ENCODE peak calls at places on chromosomes 16 and 17, in eight cellular contexts. O is ascending aorta, L is heart left ventricle, P is A673, S is AG04450, Y is uterus, W is PC-3, R is GM23338. B is an unnamed sample.

GRCh38 chr16:85731179-85731578 is 19.7 kb downstream of the C16orf74 start:
- DNase-seq in O (no peak), L (no peak), P (no peak), S (no peak), Y (no peak), W (no peak), R (no peak), B (no peak)

GRCh38 chr17:57154896-57155295 is 69.8 kb downstream of the AKAP1 start:
- DNase-seq in O (no peak), L (no peak), P (no peak), S (no peak), Y (no peak), W (no peak), R (no peak), B (no peak)

GRCh38 chr16:728890-729744 is 2.2 kb downstream of the HAGHL start:
- DNase-seq in O (no peak), L (no peak), P (no peak), S (no peak), Y (no peak), W (no peak), R (peak; percentile 52), B (no peak)

GRCh38 chr16:66996324-66996982 is 8.1 kb downstream of the CES4A start:
- DNase-seq in O (peak; percentile 43), L (no peak), P (no peak), S (peak; percentile 39), Y (peak; percentile 76), W (peak; percentile 39), R (no peak), B (peak; percentile 90)

GRCh38 chr16:80527297-80527696 is 13.5 kb upstream of the DYNLRB2 start:
- DNase-seq in O (no peak), L (no peak), P (peak; percentile 25), S (no peak), Y (no peak), W (peak; percentile 68), R (peak; percentile 77), B (no peak)

GRCh38 chr16:85902366-85903155 is 3.6 kb downstream of the IRF8 start:
- DNase-seq in O (no peak), L (no peak), P (no peak), S (no peak), Y (no peak), W (no peak), R (no peak), B (no peak)

GRCh38 chr17:63772801-63773271 is 561 bp downstream of the CCDC47 start:
- DNase-seq in O (no peak), L (no peak), P (peak; percentile 22), S (no peak), Y (no peak), W (peak; percentile 30), R (peak; percentile 9), B (no peak)

GRCh38 chr16:53915452-53916160 is 211.7 kb downstream of the FTO start:
- DNase-seq in O (no peak), L (no peak), P (peak; percentile 27), S (no peak), Y (no peak), W (no peak), R (no peak), B (no peak)

DNA sequence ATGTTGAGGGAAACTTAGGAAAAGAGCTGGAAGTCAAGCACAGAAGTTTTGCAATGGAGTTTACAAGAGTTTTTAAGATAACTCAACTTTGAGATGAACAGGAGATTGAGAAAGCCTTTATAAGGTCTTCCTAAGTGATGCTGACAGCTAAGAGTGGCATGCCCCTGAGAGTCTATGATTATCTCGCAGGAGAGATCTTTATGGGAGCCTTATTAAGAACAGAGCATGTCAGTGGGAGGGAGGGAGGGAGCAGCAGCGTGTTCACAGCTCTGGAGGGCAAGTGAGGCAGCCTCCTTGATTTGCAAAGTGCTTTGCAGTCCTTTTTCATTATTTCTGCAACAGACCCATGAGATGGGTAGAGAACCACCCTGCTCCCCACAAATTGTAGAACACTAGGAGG is 30.7 kb downstream of the GNAO1 start:
- DNase-seq in O (no peak), L (no peak), P (no peak), S (no peak), Y (no peak), W (no peak), R (no peak), B (no peak)
- H3K4me3 ChIP-seq in O (no peak overlapping the region), L (no peak overlapping the region), P (no peak overlapping the region), S (no peak overlapping the region), Y (no peak overlapping the region), W (no peak overlapping the region), R (no peak overlapping the region), B (no peak overlapping the region)

GRCh38 chr17:77891602-77892001 is 66.9 kb upstream of the TNRC6C start:
- DNase-seq in O (no peak), L (no peak), P (no peak), S (no peak), Y (no peak), W (no peak), R (no peak), B (no peak)

GRCh38 chr17:77894126-77894956 is 64.2 kb upstream of the TNRC6C start:
- DNase-seq in O (no peak), L (peak; percentile 31), P (no peak), S (no peak), Y (no peak), W (no peak), R (no peak), B (no peak)

GRCh38 chr17:77893144-77894044 is 65.1 kb upstream of the TNRC6C start:
- DNase-seq in O (no peak), L (peak; percentile 40), P (no peak), S (no peak), Y (no peak), W (no peak), R (no peak), B (no peak)

GRCh38 chr17:77892031-77892430 is 66.5 kb upstream of the TNRC6C start:
- DNase-seq in O (no peak), L (no peak), P (no peak), S (no peak), Y (no peak), W (no peak), R (no peak), B (no peak)

DNA sequence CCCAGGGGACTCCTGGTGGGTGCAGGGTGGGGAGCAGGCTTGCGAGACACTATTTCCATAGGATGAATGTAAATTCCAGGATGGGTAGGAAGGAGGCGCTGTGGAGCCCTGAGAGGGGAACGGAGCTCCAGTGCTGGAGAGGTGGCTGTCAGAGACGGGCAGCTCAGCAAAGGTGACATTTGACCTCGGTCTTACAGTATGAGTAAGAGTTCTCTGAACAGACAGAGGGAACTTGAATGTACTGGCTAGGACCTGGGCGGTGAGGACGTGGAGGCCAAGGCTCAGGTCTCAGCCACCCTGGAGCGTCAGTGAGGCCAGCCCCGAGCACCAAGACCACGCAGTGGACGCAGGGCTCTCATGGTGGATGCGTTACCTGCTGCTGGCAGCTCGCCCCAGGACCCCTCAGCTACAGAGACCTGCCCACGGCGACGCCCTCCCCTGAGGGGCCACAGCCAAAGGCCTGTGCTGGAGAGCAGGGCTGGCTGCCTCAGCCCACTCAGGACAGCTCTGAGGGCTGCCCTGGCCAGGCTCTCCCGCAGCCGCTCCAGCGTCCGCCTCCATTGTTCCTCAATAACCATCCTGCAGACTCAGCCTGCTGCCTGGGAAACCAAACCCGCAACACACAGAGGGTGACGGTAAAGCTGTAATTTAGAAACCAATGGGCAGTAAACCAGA is 65.9 kb upstream of the TNRC6C start:
- DNase-seq in O (no peak), L (peak; percentile 40), P (peak; percentile 35), S (no peak), Y (no peak), W (peak; percentile 18), R (peak; percentile 91), B (no peak)
- TF ChIP-seq CTCF in O (no peak), L (no peak), P (peak; percentile 64), S (no peak), Y (no peak), W (peak; percentile 65), R (peak; percentile 85), B (no peak)

GRCh38 chr16:20308801-20309590 is 18.3 kb downstream of the GP2 start:
- DNase-seq in O (no peak), L (no peak), P (no peak), S (no peak), Y (no peak), W (no peak), R (no peak), B (no peak)

GRCh38 chr16:20307791-20308190 is 19.5 kb downstream of the GP2 start:
- DNase-seq in O (no peak), L (no peak), P (no peak), S (no peak), Y (no peak), W (no peak), R (no peak), B (no peak)

GRCh38 chr16:20307240-20307671 is 20.1 kb downstream of the GP2 start:
- DNase-seq in O (no peak), L (no peak), P (no peak), S (no peak), Y (no peak), W (no peak), R (no peak), B (no peak)

GRCh38 chr16:20309786-20310185 is 17.5 kb downstream of the GP2 start:
- DNase-seq in O (no peak), L (no peak), P (no peak), S (no peak), Y (no peak), W (no peak), R (no peak), B (no peak)

DNA sequence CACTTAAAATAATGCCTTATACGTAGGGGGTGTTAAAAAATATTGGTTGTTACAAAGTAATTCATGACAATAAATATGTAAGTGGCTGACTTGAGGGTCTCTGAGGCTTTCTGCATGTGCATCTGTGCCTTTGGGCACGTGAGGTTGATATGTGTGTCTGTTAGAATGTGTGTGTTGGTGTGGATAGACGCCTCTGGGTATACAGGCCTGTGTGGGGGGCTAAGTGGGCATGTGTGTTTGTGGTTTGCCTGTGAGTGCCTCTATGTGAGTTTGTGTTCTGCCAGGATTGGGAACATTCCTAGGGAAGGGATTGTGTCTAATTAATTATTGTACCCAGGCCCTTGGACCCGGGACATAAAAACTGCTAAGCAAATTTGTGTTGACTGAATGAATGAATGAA is 19.0 kb downstream of the GP2 start:
- DNase-seq in O (no peak), L (no peak), P (no peak), S (no peak), Y (no peak), W (no peak), R (no peak), B (no peak)
- H3K27me3 ChIP-seq in O (no peaks in the 10 kb centered on the region), L (no peaks in the 10 kb centered on the region), P (no peaks in the 10 kb centered on the region), S (no peaks in the 10 kb centered on the region), Y (no peaks in the 10 kb centered on the region), W (no peaks in the 10 kb centered on the region), R (no peaks in the 10 kb centered on the region), B (no peaks in the 10 kb centered on the region)

GRCh38 chr17:39791296-39791992 is 53.7 kb downstream of the GRB7 start:
- DNase-seq in O (no peak), L (no peak), P (no peak), S (no peak), Y (no peak), W (no peak), R (peak; percentile 26), B (no peak)

GRCh38 chr17:39794249-39794970 is 56.7 kb downstream of the GRB7 start:
- DNase-seq in O (no peak), L (no peak), P (no peak), S (no peak), Y (no peak), W (no peak), R (no peak), B (no peak)

GRCh38 chr17:39793473-39793872 is 55.7 kb downstream of the GRB7 start:
- DNase-seq in O (no peak), L (no peak), P (no peak), S (no peak), Y (no peak), W (no peak), R (no peak), B (no peak)

GRCh38 chr17:39787743-39788484 is 50.2 kb downstream of the GRB7 start:
- DNase-seq in O (no peak), L (no peak), P (no peak), S (no peak), Y (no peak), W (no peak), R (peak; percentile 22), B (no peak)

DNA sequence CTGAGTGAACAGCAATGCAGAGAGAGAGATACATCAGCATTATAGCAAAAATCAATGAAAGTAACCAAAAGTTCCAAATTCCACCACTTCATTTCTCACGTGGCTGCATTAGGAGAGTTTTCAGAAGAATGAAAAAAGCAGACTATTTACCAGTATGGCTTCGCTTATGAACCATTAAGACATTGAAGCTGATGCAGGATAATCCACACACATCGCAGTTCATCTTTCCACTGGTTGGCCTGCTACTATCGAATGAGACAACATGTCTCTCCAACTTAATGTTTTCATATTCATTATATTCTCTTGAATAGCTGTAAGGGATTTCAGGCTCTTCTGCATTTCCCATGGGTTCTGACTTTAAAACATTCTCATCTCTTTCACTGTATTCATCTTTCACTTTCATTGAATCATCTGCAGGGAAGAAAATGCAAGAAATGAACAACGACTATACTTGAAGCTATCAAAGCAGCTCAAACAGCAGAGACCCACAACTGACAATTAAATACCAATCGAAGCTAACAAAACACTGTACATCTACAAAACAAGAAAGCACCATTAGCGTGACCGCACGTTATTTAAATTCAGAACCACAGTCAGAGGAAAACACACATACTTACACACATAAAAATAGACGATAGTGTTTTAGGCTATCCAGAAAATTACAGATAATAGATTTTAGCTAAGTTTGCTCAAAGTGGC is 54.9 kb downstream of the GRB7 start:
- DNase-seq in O (no peak), L (no peak), P (no peak), S (no peak), Y (no peak), W (no peak), R (no peak), B (no peak)
- H3K4me3 ChIP-seq in O (no peak overlapping the region), L (no peak overlapping the region), P (no peak overlapping the region), S (no peak overlapping the region), Y (no peak overlapping the region), W (no peak overlapping the region), R (no peak overlapping the region), B (no peak overlapping the region)